ENCODE peak calls at places on chromosomes 4 and X, in eight cellular contexts. H is astrocyte of the spinal cord; Z is kidney; J is thoracic aorta; T is lower leg skin; E is cardiac fibroblast; Q is CD8-positive, alpha-beta T cell; I is tibial artery. O is an unnamed sample.

GRCh38 chr4:73538162-73538561 is 56.6 kb downstream of the AFM start:
- DNase-seq in E (no peak), I (no peak), J (no peak), H (no peak), Q (no peak), T (no peak), Z (no peak), O (no peak)

GRCh38 chr4:113057891-113058290 is 8.4 kb downstream of the ANK2 start:
- DNase-seq in H (peak; percentile 79), E (peak; percentile 35), Z (no peak), T (no peak), Q (no peak), J (no peak), I (no peak), O (peak; percentile 49)

GRCh38 chrX:39477438-39478120 is 620.2 kb downstream of the BCOR start:
- DNase-seq in Q (peak; percentile 25), E (peak; percentile 38), T (peak; percentile 87), Z (peak; percentile 82), H (peak; percentile 5), I (no peak), J (no peak), O (no peak)

GRCh38 chr4:18421519-18421918 is 400.0 kb upstream of the LCORL start:
- DNase-seq in Q (no peak), Z (no peak), H (no peak), J (no peak), I (no peak), E (no peak), T (no peak), O (no peak)

GRCh38 chr4:109662786-109663185 is 40.5 kb downstream of the CASP6 start:
- DNase-seq in T (no peak), E (no peak), Z (no peak), J (no peak), Q (no peak), I (no peak), H (no peak), O (no peak)

GRCh38 chrX:40380649-40381488 is 199.9 kb upstream of the ATP6AP2 start:
- DNase-seq in J (no peak), T (no peak), Z (no peak), Q (no peak), H (no peak), I (no peak), E (no peak), O (no peak)

GRCh38 chrX:9724711-9725110 is 40.9 kb downstream of the GPR143 start:
- DNase-seq in J (no peak), E (peak; percentile 50), T (no peak), Z (no peak), Q (no peak), H (peak; percentile 23), I (no peak), O (no peak)

GRCh38 chr4:26330186-26330787 is 9.5 kb downstream of the RBPJ start:
- DNase-seq in Q (no peak), H (peak; percentile 79), J (no peak), E (peak; percentile 79), T (no peak), Z (no peak), I (no peak), O (no peak)

GRCh38 chr4:15758294-15758693 is 19.8 kb upstream of the CD38 start:
- DNase-seq in Q (no peak), Z (no peak), H (no peak), E (no peak), I (no peak), T (no peak), J (no peak), O (no peak)

GRCh38 chr4:15757084-15757483 is 21.0 kb upstream of the CD38 start:
- DNase-seq in E (no peak), Z (no peak), T (no peak), H (no peak), I (no peak), Q (no peak), J (no peak), O (no peak)

GRCh38 chr4:15755321-15755750 is 22.8 kb upstream of the CD38 start:
- DNase-seq in E (peak; percentile 70), T (no peak), H (peak; percentile 64), I (no peak), J (no peak), Z (no peak), Q (peak; percentile 30), O (no peak)

GRCh38 chr4:15755781-15756180 is 22.3 kb upstream of the CD38 start:
- DNase-seq in J (no peak), Q (no peak), Z (no peak), E (no peak), H (no peak), T (no peak), I (no peak), O (no peak)

GRCh38 chr4:15756361-15756861 is 21.7 kb upstream of the CD38 start:
- DNase-seq in J (no peak), Q (peak; percentile 78), Z (no peak), E (peak; percentile 22), I (no peak), T (no peak), H (peak; percentile 55), O (no peak)
- TF ChIP-seq CTCF in J (no peak), Q (peak; percentile 77), Z (no peak), E (no peak), I (no peak), T (no peak), H (peak; percentile 41), O (no peak)

DNA sequence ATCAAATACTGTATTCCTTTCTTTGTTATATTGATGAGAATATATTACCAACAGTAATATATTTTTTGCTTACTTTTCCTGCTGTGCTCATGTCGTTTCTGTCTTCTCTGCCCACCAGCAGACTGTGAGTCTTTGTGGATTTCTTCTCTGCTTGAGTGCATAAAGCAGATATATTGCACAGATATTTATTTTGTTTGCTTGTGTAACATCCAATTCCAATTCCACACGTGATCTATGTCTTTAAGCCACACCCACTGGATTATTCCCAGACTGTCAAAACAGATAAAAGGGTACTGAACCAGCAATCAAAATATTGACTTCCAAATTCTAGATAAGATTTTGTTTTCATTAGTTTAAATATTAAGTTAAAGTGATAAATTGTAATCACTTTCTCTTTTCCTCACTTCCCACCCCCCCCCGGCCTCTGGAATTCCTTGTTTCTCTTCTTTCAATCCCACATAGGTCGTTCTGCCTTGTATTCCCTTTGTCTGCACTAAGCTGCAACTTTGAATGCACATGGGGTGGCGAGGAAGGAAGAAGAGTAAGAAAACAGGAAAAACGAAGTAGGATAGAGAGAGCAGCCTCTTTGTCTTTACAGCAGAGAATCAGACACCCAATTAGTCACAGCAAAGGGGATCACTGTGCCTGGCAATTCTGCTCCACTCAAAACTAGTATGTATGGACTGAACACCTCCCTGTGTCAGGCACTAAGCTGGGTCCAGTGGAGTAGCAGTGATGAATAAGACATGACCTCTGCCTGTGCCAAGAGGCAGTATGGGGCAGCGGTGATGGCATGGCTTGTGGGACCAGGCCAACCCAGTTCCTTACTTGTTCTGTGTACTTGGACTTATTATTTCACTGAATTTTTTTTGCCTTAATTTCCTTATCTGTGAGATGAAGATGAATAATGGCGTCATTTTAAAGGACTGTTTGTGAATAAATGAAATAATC is at the start of gene ADH1B:
- DNase-seq in I (peak; percentile 69), T (no peak), Q (no peak), E (no peak), J (no peak), Z (no peak), H (no peak), O (no peak)
- H3K4me3 ChIP-seq in I (peak within 1 kb of the TSS; percentile 50), T (no peak within 1 kb of the TSS), Q (no peak within 1 kb of the TSS), E (no peak within 1 kb of the TSS), J (peak within 1 kb of the TSS; percentile 62), Z (peak within 1 kb of the TSS; percentile 18), H (no peak within 1 kb of the TSS), O (no peak within 1 kb of the TSS)

GRCh38 chr4:143531773-143532491 is 18.4 kb downstream of the SMARCA5 start:
- DNase-seq in Q (no peak), Z (peak; percentile 7), E (peak; percentile 52), I (no peak), T (no peak), H (peak; percentile 20), J (no peak), O (no peak)
- TF ChIP-seq CTCF in Q (no peak), Z (no peak), E (no peak), I (no peak), T (no peak), H (no peak), J (no peak), O (no peak)

DNA sequence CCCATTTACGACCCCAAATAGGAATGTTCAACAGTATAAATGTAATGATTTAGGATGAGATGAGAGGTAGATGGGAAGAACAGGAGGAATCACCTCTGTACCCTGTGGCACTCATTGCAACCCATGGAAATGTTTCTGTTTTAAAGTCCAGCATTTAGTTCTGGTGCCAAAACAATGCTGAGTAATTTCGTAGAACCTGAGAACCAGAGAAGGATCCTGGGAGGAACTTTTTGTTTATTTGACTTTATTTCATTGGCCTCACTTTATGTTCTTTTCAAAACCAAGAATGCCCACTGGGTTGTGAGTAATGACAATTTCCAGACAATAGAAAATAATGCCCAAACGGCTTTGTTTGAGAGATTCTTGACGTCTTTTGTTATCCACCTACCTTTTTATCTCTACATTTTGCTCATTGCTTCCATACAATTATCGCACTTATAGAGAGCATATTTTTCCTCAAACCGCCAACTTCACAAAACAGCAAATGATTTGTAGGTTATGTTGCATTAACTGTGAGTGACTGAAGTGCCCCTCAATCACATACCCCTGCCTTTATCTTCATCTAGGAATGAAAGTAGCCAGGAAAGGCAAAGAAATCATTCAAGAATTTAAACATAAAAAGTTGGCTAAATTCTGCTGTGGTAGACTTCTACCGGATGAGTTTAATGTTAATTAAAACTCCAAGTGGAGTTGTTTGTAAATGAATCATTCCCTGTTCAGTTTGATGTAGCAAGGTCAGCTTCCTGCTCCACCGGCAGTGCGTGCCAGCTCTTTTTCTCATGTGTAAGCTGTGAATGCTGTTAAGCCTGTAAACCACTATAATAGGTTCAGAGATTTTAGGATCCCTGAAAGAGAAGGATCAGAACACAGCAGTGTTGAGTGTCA is 111.5 kb downstream of the SHROOM3 start:
- DNase-seq in I (no peak), J (peak; percentile 14), Q (no peak), T (no peak), E (peak; percentile 90), H (peak; percentile 91), Z (peak; percentile 80), O (peak; percentile 91)
- H3K4me3 ChIP-seq in I (no peak overlapping the region), J (peak overlapping the region; percentile 34), Q (no peak overlapping the region), T (no peak overlapping the region), E (no peak overlapping the region), H (no peak overlapping the region), Z (no peak overlapping the region), O (no peak overlapping the region)

O was measured in epithelial cell of proximal tubule.